ENCODE peak calls at places on chromosome 5, in six cellular contexts. One of them, this sample, is unnamed.

GRCh38 chr5:73883646-73884045 is 257.6 kb downstream of the ARHGEF28 start:
- DNase-seq in AG04450: no peak
- DNase-seq in H7: no peak
- DNase-seq in dorsolateral prefrontal cortex: no peak
- DNase-seq in spleen: no peak
- DNase-seq in HCEC 1CT: peak
- DNase-seq in this sample: no peak

GRCh38 chr5:43017438-43017820 is 22.7 kb downstream of the ANXA2R start:
- DNase-seq in AG04450: no peak
- DNase-seq in H7: no peak
- DNase-seq in dorsolateral prefrontal cortex: no peak
- DNase-seq in spleen: peak
- DNase-seq in HCEC 1CT: peak
- DNase-seq in this sample: no peak

GRCh38 chr5:91468643-91469422 is 85.7 kb upstream of the ARRDC3 start:
- DNase-seq in AG04450: no peak
- DNase-seq in H7: no peak
- DNase-seq in dorsolateral prefrontal cortex: no peak
- DNase-seq in spleen: no peak
- DNase-seq in HCEC 1CT: no peak
- DNase-seq in this sample: no peak

GRCh38 chr5:146710348-146710747 is 168.2 kb downstream of the PPP2R2B start:
- DNase-seq in AG04450: no peak
- DNase-seq in H7: no peak
- DNase-seq in dorsolateral prefrontal cortex: no peak
- DNase-seq in spleen: no peak
- DNase-seq in HCEC 1CT: no peak
- DNase-seq in this sample: no peak

GRCh38 chr5:124352312-124352711 is 394.1 kb downstream of the ZNF608 start:
- DNase-seq in AG04450: no peak
- DNase-seq in H7: no peak
- DNase-seq in dorsolateral prefrontal cortex: no peak
- DNase-seq in spleen: no peak
- DNase-seq in HCEC 1CT: no peak
- DNase-seq in this sample: no peak

GRCh38 chr5:172274951-172275753 is 8.4 kb downstream of the UBTD2 start:
- DNase-seq in AG04450: no peak
- DNase-seq in H7: no peak
- DNase-seq in dorsolateral prefrontal cortex: no peak
- DNase-seq in spleen: no peak
- DNase-seq in HCEC 1CT: peak
- DNase-seq in this sample: peak

GRCh38 chr5:132180134-132180745 is 47.4 kb downstream of the P4HA2 start:
- DNase-seq in AG04450: peak
- DNase-seq in H7: peak
- DNase-seq in dorsolateral prefrontal cortex: no peak
- DNase-seq in spleen: no peak
- DNase-seq in HCEC 1CT: peak
- DNase-seq in this sample: no peak

GRCh38 chr5:143214890-143215289 is 188.6 kb downstream of the NR3C1 start:
- DNase-seq in AG04450: no peak
- DNase-seq in H7: peak
- DNase-seq in dorsolateral prefrontal cortex: no peak
- DNase-seq in spleen: no peak
- DNase-seq in HCEC 1CT: no peak
- DNase-seq in this sample: no peak

GRCh38 chr5:122291000-122291592 is 20.9 kb upstream of the SNCAIP start:
- DNase-seq in AG04450: no peak
- DNase-seq in H7: peak
- DNase-seq in dorsolateral prefrontal cortex: no peak
- DNase-seq in spleen: no peak
- DNase-seq in HCEC 1CT: no peak
- DNase-seq in this sample: no peak

GRCh38 chr5:39020465-39020864 is 53.7 kb downstream of the RICTOR start:
- DNase-seq in AG04450: no peak
- DNase-seq in H7: no peak
- DNase-seq in dorsolateral prefrontal cortex: no peak
- DNase-seq in spleen: no peak
- DNase-seq in HCEC 1CT: no peak
- DNase-seq in this sample: no peak

GRCh38 chr5:169126376-169127043 is 174.4 kb downstream of the SLIT3 start:
- DNase-seq in AG04450: no peak
- DNase-seq in H7: no peak
- DNase-seq in dorsolateral prefrontal cortex: no peak
- DNase-seq in spleen: no peak
- DNase-seq in HCEC 1CT: no peak
- DNase-seq in this sample: no peak

GRCh38 chr5:8254674-8255073 is 385.7 kb downstream of the MTRR start:
- DNase-seq in AG04450: no peak
- DNase-seq in H7: no peak
- DNase-seq in dorsolateral prefrontal cortex: no peak
- DNase-seq in spleen: no peak
- DNase-seq in HCEC 1CT: no peak
- DNase-seq in this sample: no peak

GRCh38 chr5:1203968-1204692 is 2.7 kb downstream of the SLC6A19 start:
- DNase-seq in AG04450: no peak
- DNase-seq in H7: no peak
- DNase-seq in dorsolateral prefrontal cortex: no peak
- DNase-seq in spleen: no peak
- DNase-seq in HCEC 1CT: no peak
- DNase-seq in this sample: peak

GRCh38 chr5:14211818-14212799 is 69.0 kb downstream of the TRIO start:
- DNase-seq in AG04450: no peak
- DNase-seq in H7: no peak
- DNase-seq in dorsolateral prefrontal cortex: no peak
- DNase-seq in spleen: no peak
- DNase-seq in HCEC 1CT: no peak
- DNase-seq in this sample: no peak

GRCh38 chr5:158028349-158028748 is 169.4 kb upstream of the CLINT1 start:
- DNase-seq in AG04450: no peak
- DNase-seq in H7: no peak
- DNase-seq in dorsolateral prefrontal cortex: no peak
- DNase-seq in spleen: no peak
- DNase-seq in HCEC 1CT: no peak
- DNase-seq in this sample: no peak

GRCh38 chr5:17802256-17802655 is 168.0 kb downstream of the TAF11L14 start:
- DNase-seq in AG04450: no peak
- DNase-seq in H7: no peak
- DNase-seq in dorsolateral prefrontal cortex: no peak
- DNase-seq in spleen: no peak
- DNase-seq in HCEC 1CT: no peak
- DNase-seq in this sample: no peak

GRCh38 chr5:176542596-176543427 is 5.6 kb upstream of the RNF44 start:
- DNase-seq in AG04450: no peak
- DNase-seq in H7: peak
- DNase-seq in dorsolateral prefrontal cortex: no peak
- DNase-seq in spleen: peak
- DNase-seq in HCEC 1CT: peak
- DNase-seq in this sample: peak

GRCh38 chr5:132883261-132883834 is 9.9 kb downstream of the LEAP2 start:
- DNase-seq in AG04450: peak
- DNase-seq in H7: no peak
- DNase-seq in dorsolateral prefrontal cortex: peak
- DNase-seq in spleen: no peak
- DNase-seq in HCEC 1CT: peak
- DNase-seq in this sample: no peak

GRCh38 chr5:169637085-169637855 is at the start of gene DOCK2:
- DNase-seq in AG04450: no peak
- DNase-seq in H7: peak
- DNase-seq in dorsolateral prefrontal cortex: no peak
- DNase-seq in spleen: peak
- DNase-seq in HCEC 1CT: no peak
- DNase-seq in this sample: peak

GRCh38 chr5:86737579-86737978 is 119.8 kb downstream of the COX7C start:
- DNase-seq in AG04450: no peak
- DNase-seq in H7: no peak
- DNase-seq in dorsolateral prefrontal cortex: no peak
- DNase-seq in spleen: no peak
- DNase-seq in HCEC 1CT: no peak
- DNase-seq in this sample: no peak

GRCh38 chr5:59436364-59437158 is 457.0 kb downstream of the PDE4D start:
- DNase-seq in AG04450: no peak
- DNase-seq in H7: no peak
- DNase-seq in dorsolateral prefrontal cortex: no peak
- DNase-seq in spleen: no peak
- DNase-seq in HCEC 1CT: no peak
- DNase-seq in this sample: no peak

GRCh38 chr5:141825836-141826560 is 52.2 kb downstream of the PCDH1 start:
- DNase-seq in AG04450: no peak
- DNase-seq in H7: peak
- DNase-seq in dorsolateral prefrontal cortex: no peak
- DNase-seq in spleen: peak
- DNase-seq in HCEC 1CT: no peak
- DNase-seq in this sample: no peak

GRCh38 chr5:42756630-42757601 is at the start of gene CCDC152:
- DNase-seq in AG04450: no peak
- DNase-seq in H7: peak
- DNase-seq in dorsolateral prefrontal cortex: peak
- DNase-seq in spleen: no peak
- DNase-seq in HCEC 1CT: no peak
- DNase-seq in this sample: no peak

GRCh38 chr5:67493676-67494075 is 297.1 kb upstream of the CD180 start:
- DNase-seq in AG04450: no peak
- DNase-seq in H7: peak
- DNase-seq in dorsolateral prefrontal cortex: peak
- DNase-seq in spleen: no peak
- DNase-seq in HCEC 1CT: peak
- DNase-seq in this sample: no peak

GRCh38 chr5:62691946-62692345 is 113.3 kb downstream of the LRRC70 start:
- DNase-seq in AG04450: no peak
- DNase-seq in H7: no peak
- DNase-seq in dorsolateral prefrontal cortex: no peak
- DNase-seq in spleen: no peak
- DNase-seq in HCEC 1CT: no peak
- DNase-seq in this sample: no peak

GRCh38 chr5:152532714-152533113 is 127.6 kb upstream of the NMUR2 start:
- DNase-seq in AG04450: no peak
- DNase-seq in H7: no peak
- DNase-seq in dorsolateral prefrontal cortex: no peak
- DNase-seq in spleen: no peak
- DNase-seq in HCEC 1CT: peak
- DNase-seq in this sample: no peak

GRCh38 chr5:179121667-179122111 is 61.5 kb downstream of the ZNF354C start:
- DNase-seq in AG04450: no peak
- DNase-seq in H7: no peak
- DNase-seq in dorsolateral prefrontal cortex: peak
- DNase-seq in spleen: no peak
- DNase-seq in HCEC 1CT: no peak
- DNase-seq in this sample: no peak

GRCh38 chr5:125276121-125276520 is 529.7 kb upstream of the ZNF608 start:
- DNase-seq in AG04450: no peak
- DNase-seq in H7: no peak
- DNase-seq in dorsolateral prefrontal cortex: no peak
- DNase-seq in spleen: no peak
- DNase-seq in HCEC 1CT: no peak
- DNase-seq in this sample: no peak

GRCh38 chr5:95842955-95843544 is 20.5 kb upstream of the GLRX start:
- DNase-seq in AG04450: no peak
- DNase-seq in H7: no peak
- DNase-seq in dorsolateral prefrontal cortex: peak
- DNase-seq in spleen: peak
- DNase-seq in HCEC 1CT: peak
- DNase-seq in this sample: no peak

GRCh38 chr5:52419357-52419756 is 368.4 kb upstream of the ITGA1 start:
- DNase-seq in AG04450: no peak
- DNase-seq in H7: no peak
- DNase-seq in dorsolateral prefrontal cortex: no peak
- DNase-seq in spleen: no peak
- DNase-seq in HCEC 1CT: no peak
- DNase-seq in this sample: no peak

GRCh38 chr5:168219515-168220410 is 71.7 kb upstream of the WWC1 start:
- DNase-seq in AG04450: peak
- DNase-seq in H7: peak
- DNase-seq in dorsolateral prefrontal cortex: peak
- DNase-seq in spleen: no peak
- DNase-seq in HCEC 1CT: peak
- DNase-seq in this sample: no peak

GRCh38 chr5:112419050-112419595 is at the start of gene EPB41L4A:
- DNase-seq in AG04450: no peak
- DNase-seq in H7: peak
- DNase-seq in dorsolateral prefrontal cortex: no peak
- DNase-seq in spleen: peak
- DNase-seq in HCEC 1CT: no peak
- DNase-seq in this sample: no peak

GRCh38 chr5:178392998-178393397 is 160.4 kb upstream of the PHYKPL start:
- DNase-seq in AG04450: no peak
- DNase-seq in H7: no peak
- DNase-seq in dorsolateral prefrontal cortex: peak
- DNase-seq in spleen: no peak
- DNase-seq in HCEC 1CT: no peak
- DNase-seq in this sample: no peak

GRCh38 chr5:10338996-10339903 is 14.2 kb upstream of the MARCHF6 start:
- DNase-seq in AG04450: no peak
- DNase-seq in H7: peak
- DNase-seq in dorsolateral prefrontal cortex: no peak
- DNase-seq in spleen: no peak
- DNase-seq in HCEC 1CT: no peak
- DNase-seq in this sample: no peak

GRCh38 chr5:180868960-180869359 is 7.9 kb upstream of the ZFP62 start:
- DNase-seq in AG04450: peak
- DNase-seq in H7: peak
- DNase-seq in dorsolateral prefrontal cortex: peak
- DNase-seq in spleen: peak
- DNase-seq in HCEC 1CT: peak
- DNase-seq in this sample: peak

GRCh38 chr5:100647461-100648230 is 112.5 kb downstream of the FAM174A start:
- DNase-seq in AG04450: no peak
- DNase-seq in H7: no peak
- DNase-seq in dorsolateral prefrontal cortex: peak
- DNase-seq in spleen: no peak
- DNase-seq in HCEC 1CT: no peak
- DNase-seq in this sample: peak

GRCh38 chr5:127042593-127042992 is 12.2 kb upstream of the MARCHF3 start:
- DNase-seq in AG04450: no peak
- DNase-seq in H7: no peak
- DNase-seq in dorsolateral prefrontal cortex: no peak
- DNase-seq in spleen: no peak
- DNase-seq in HCEC 1CT: peak
- DNase-seq in this sample: no peak

GRCh38 chr5:56281489-56282163 is 48.5 kb upstream of the ANKRD55 start:
- DNase-seq in AG04450: no peak
- DNase-seq in H7: no peak
- DNase-seq in dorsolateral prefrontal cortex: no peak
- DNase-seq in spleen: no peak
- DNase-seq in HCEC 1CT: no peak
- DNase-seq in this sample: no peak

This sample was measured in T-helper 17 cell.